ENCODE peak calls at places on chromosomes 2 and 18, in six cellular contexts. K, N, S, Z, M and T are unnamed samples.
A peak's percentile ranks its signal among the peaks of the same experiment; 100 is the strongest.

GRCh38 chr2:239662413-239663120 is 261.7 kb upstream of the HDAC4 start:
- DNase-seq in M (no peak), N (no peak), Z (peak; percentile 27), S (no peak), K (no peak), T (no peak)

GRCh38 chr2:47086054-47086471 is 69.0 kb downstream of the STPG4 start:
- DNase-seq in M (no peak), S (no peak), K (no peak), N (no peak), Z (no peak), T (no peak)

GRCh38 chr2:206915136-206915535 is 24.2 kb upstream of the CPO start:
- DNase-seq in S (no peak), M (peak; percentile 94), N (no peak), K (peak; percentile 98), Z (no peak), T (peak; percentile 93)

GRCh38 chr2:239947361-239948045 is 77.6 kb downstream of the NDUFA10 start:
- DNase-seq in Z (peak; percentile 54), N (peak; percentile 8), K (no peak), M (no peak), S (no peak), T (no peak)

GRCh38 chr2:61371027-61371426 is 99.9 kb downstream of the USP34 start:
- DNase-seq in M (no peak), Z (no peak), S (no peak), K (peak; percentile 8), N (no peak), T (no peak)

GRCh38 chr2:138415891-138416494 is 85.6 kb upstream of the SPOPL start:
- DNase-seq in S (no peak), K (peak; percentile 42), N (no peak), Z (no peak), M (peak; percentile 46), T (peak; percentile 25)

GRCh38 chr2:240507778-240508251 is 50.0 kb downstream of the ANKMY1 start:
- DNase-seq in M (no peak), S (no peak), K (no peak), N (peak; percentile 4), Z (no peak), T (no peak)

GRCh38 chr2:218823456-218823855 is 8.1 kb downstream of the PRKAG3 start:
- DNase-seq in N (no peak), M (peak; percentile 64), Z (no peak), K (no peak), S (no peak), T (no peak)

GRCh38 chr2:43347751-43348150 is 121.3 kb upstream of the ZFP36L2 start:
- DNase-seq in M (no peak), Z (no peak), N (no peak), K (no peak), S (no peak), T (no peak)

GRCh38 chr2:217142649-217143266 is 282.9 kb upstream of the TNP1 start:
- DNase-seq in N (no peak), Z (no peak), S (peak; percentile 75), M (peak; percentile 51), K (peak; percentile 47), T (peak; percentile 21)

GRCh38 chr2:18791172-18791797 is 201.9 kb upstream of the NT5C1B start:
- DNase-seq in K (peak; percentile 51), Z (no peak), S (no peak), M (peak; percentile 22), N (no peak), T (peak; percentile 67)

GRCh38 chr2:240876475-240877251 is 8.0 kb downstream of the AGXT start:
- DNase-seq in N (peak; percentile 11), S (no peak), M (no peak), Z (no peak), K (no peak), T (no peak)

GRCh38 chr2:238313289-238313990 is 6.9 kb upstream of the TRAF3IP1 start:
- DNase-seq in K (no peak), S (no peak), N (no peak), Z (no peak), M (no peak), T (no peak)

GRCh38 chr2:218898109-218898878 is 17.6 kb downstream of the WNT10A start:
- DNase-seq in M (peak; percentile 55), Z (peak; percentile 77), S (peak; percentile 91), N (peak; percentile 40), K (peak; percentile 38), T (peak; percentile 12)

GRCh38 chr2:75607988-75608683 is 38.4 kb upstream of the MRPL19 start:
- DNase-seq in S (peak; percentile 55), N (no peak), K (no peak), M (peak; percentile 12), Z (no peak), T (peak; percentile 52)

GRCh38 chr2:112073875-112074274 is 18.8 kb downstream of the TMEM87B start:
- DNase-seq in Z (no peak), K (no peak), N (no peak), S (no peak), M (peak; percentile 22), T (no peak)

GRCh38 chr2:157538073-157538472 is 90.6 kb downstream of the ACVR1C start:
- DNase-seq in N (no peak), K (no peak), S (no peak), M (no peak), Z (no peak), T (no peak)

GRCh38 chr2:58638256-58638795 is 397.2 kb upstream of the FANCL start:
- DNase-seq in N (no peak), K (no peak), M (peak; percentile 36), Z (no peak), S (peak; percentile 18), T (peak; percentile 5)

GRCh38 chr2:180960982-180961381 is 19.4 kb upstream of the UBE2E3 start:
- DNase-seq in Z (no peak), M (no peak), S (no peak), N (no peak), K (no peak), T (no peak)

GRCh38 chr2:126302043-126302442 is 353.9 kb upstream of the GYPC start:
- DNase-seq in S (no peak), K (no peak), N (no peak), M (no peak), Z (no peak), T (no peak)

GRCh38 chr2:104443137-104443536 is 410.8 kb upstream of the POU3F3 start:
- DNase-seq in S (no peak), K (no peak), N (no peak), M (no peak), Z (no peak), T (no peak)

GRCh38 chr18:21454725-21455124 is 145.8 kb downstream of the ESCO1 start:
- DNase-seq in M (no peak), K (no peak), Z (no peak), S (peak; percentile 50), N (no peak), T (no peak)

GRCh38 chr2:64803776-64804175 is 150.1 kb upstream of the SERTAD2 start:
- DNase-seq in S (no peak), Z (no peak), N (no peak), M (no peak), K (no peak), T (no peak)

GRCh38 chr2:172082944-172083718 is 2.2 kb upstream of the DLX1 start:
- DNase-seq in K (no peak), S (peak; percentile 70), Z (no peak), N (no peak), M (peak; percentile 32), T (no peak)

GRCh38 chr2:165665614-165666013 is 128.4 kb downstream of the GALNT3 start:
- DNase-seq in K (no peak), S (no peak), Z (no peak), N (no peak), M (no peak), T (no peak)

GRCh38 chr2:7905756-7906155 is 776.1 kb upstream of the ID2 start:
- DNase-seq in M (no peak), S (no peak), K (no peak), N (no peak), Z (no peak), T (no peak)

GRCh38 chr2:127071901-127072328 is 35.0 kb downstream of the BIN1 start:
- DNase-seq in K (no peak), M (no peak), N (peak; percentile 68), Z (no peak), S (no peak), T (no peak)

GRCh38 chr2:43239981-43240761 is 13.8 kb upstream of the ZFP36L2 start:
- DNase-seq in Z (peak; percentile 64), S (peak; percentile 67), N (no peak), K (no peak), M (no peak), T (no peak)

GRCh38 chr2:73827018-73827417 is 1.7 kb upstream of the STAMBP start:
- DNase-seq in M (peak; percentile 67), Z (no peak), K (peak; percentile 69), N (no peak), S (peak; percentile 43), T (peak; percentile 59)

GRCh38 chr2:79670198-79670597 is 157.3 kb downstream of the CTNNA2 start:
- DNase-seq in S (peak; percentile 79), M (no peak), K (no peak), Z (no peak), N (no peak), T (no peak)

GRCh38 chr2:152847067-152847466 is 128.6 kb downstream of the ARL6IP6 start:
- DNase-seq in M (peak; percentile 6), Z (no peak), N (no peak), S (no peak), K (peak; percentile 41), T (peak; percentile 39)

GRCh38 chr2:223041527-223042109 is 10.4 kb upstream of the KCNE4 start:
- DNase-seq in S (no peak), M (peak; percentile 94), K (peak; percentile 98), N (peak; percentile 56), Z (peak; percentile 94), T (peak; percentile 96)

GRCh38 chr2:197273485-197273884 is 37.1 kb downstream of the ANKRD44 start:
- DNase-seq in Z (no peak), K (no peak), S (no peak), M (no peak), N (peak; percentile 94), T (no peak)

GRCh38 chr18:51861041-51861440 is 479.0 kb upstream of the DCC start:
- DNase-seq in S (no peak), K (no peak), Z (no peak), M (no peak), N (no peak), T (no peak)
- TF ChIP-seq CTCF in S (no peak), K (no peak), Z (no peak), M (no peak), N (no peak), T (no peak)

DNA sequence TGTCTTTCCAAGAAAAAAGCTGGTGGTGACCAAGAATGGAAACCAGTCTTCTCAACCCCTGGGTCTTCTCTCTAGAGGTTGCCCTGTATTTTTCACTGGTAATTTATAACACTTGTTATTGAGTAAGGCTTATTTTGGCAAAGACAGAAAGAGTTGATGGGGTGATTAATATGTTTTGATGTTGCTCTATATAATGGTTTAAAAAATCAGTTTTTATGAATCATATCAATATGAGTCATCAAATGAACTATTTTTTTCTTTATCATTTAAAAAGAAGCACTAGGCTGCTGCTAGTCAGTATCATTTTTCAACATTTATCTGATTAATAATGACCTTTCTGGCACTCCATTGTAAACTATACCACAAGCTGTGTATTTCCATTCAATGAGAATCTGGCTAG is 1142.2 kb downstream of the LRP1B start:
- DNase-seq in N (no peak), K (peak; percentile 49), M (peak; percentile 5), Z (no peak), S (no peak), T (no peak)
- H3K4me3 ChIP-seq in N (no peak overlapping the region), K (no peak overlapping the region), M (no peak overlapping the region), Z (no peak overlapping the region), S (no peak overlapping the region), T (no peak overlapping the region)

GRCh38 chr2:109736177-109736827 is 57.8 kb upstream of the RGPD5 start:
- DNase-seq in S (peak; percentile 53), N (peak; percentile 51), M (peak; percentile 59), K (peak; percentile 68), Z (peak; percentile 75), T (peak; percentile 73)
- TF ChIP-seq CTCF in S (peak; percentile 71), N (peak; percentile 72), M (peak; percentile 79), K (peak; percentile 73), Z (peak; percentile 72), T (peak; percentile 71)

GRCh38 chr2:101064868-101065549 is 62.9 kb downstream of the RPL31 start:
- DNase-seq in M (peak; percentile 90), K (peak; percentile 80), N (no peak), Z (no peak), S (no peak), T (peak; percentile 51)
- H3K4me3 ChIP-seq in M (no peak overlapping the region), K (no peak overlapping the region), N (no peak overlapping the region), Z (no peak overlapping the region), S (no peak overlapping the region), T (no peak overlapping the region)